ENCODE peak calls at places on chromosome 6, in five cellular contexts. One of them, this sample, is unnamed.

GRCh38 chr6:155186052-155186658 is 77.7 kb upstream of the CLDN20 start:
- DNase-seq in activated naive CD4-positive, alpha-beta T cell: no peak
- DNase-seq in T follicular helper cell: no peak
- DNase-seq in stimulated activated CD4-positive, alpha-beta T cell treated with anti-CD3 and anti-CD28 coated beads, Interleukin-1b, Interleukin-23, amount 100 ng/mL, for 4 hours: peak
- DNase-seq in anterior cingulate cortex: no peak
- DNase-seq in this sample: no peak

GRCh38 chr6:2651966-2652365 is 98.8 kb downstream of the MYLK4 start:
- DNase-seq in activated naive CD4-positive, alpha-beta T cell: no peak
- DNase-seq in anterior cingulate cortex: no peak
- DNase-seq in stimulated activated CD4-positive, alpha-beta T cell treated with anti-CD3 and anti-CD28 coated beads, Interleukin-1b, Interleukin-23, amount 100 ng/mL, for 4 hours: no peak
- DNase-seq in T follicular helper cell: no peak
- DNase-seq in this sample: no peak

GRCh38 chr6:1527098-1527497 is 82.6 kb upstream of the FOXC1 start:
- DNase-seq in stimulated activated CD4-positive, alpha-beta T cell treated with anti-CD3 and anti-CD28 coated beads, Interleukin-1b, Interleukin-23, amount 100 ng/mL, for 4 hours: peak
- DNase-seq in anterior cingulate cortex: no peak
- DNase-seq in activated naive CD4-positive, alpha-beta T cell: peak
- DNase-seq in T follicular helper cell: peak
- DNase-seq in this sample: no peak

GRCh38 chr6:72788188-72788587 is 166.3 kb downstream of the KCNQ5 start:
- DNase-seq in activated naive CD4-positive, alpha-beta T cell: no peak
- DNase-seq in stimulated activated CD4-positive, alpha-beta T cell treated with anti-CD3 and anti-CD28 coated beads, Interleukin-1b, Interleukin-23, amount 100 ng/mL, for 4 hours: no peak
- DNase-seq in T follicular helper cell: no peak
- DNase-seq in anterior cingulate cortex: no peak
- DNase-seq in this sample: no peak

GRCh38 chr6:40473026-40473425 is 114.1 kb downstream of the LRFN2 start:
- DNase-seq in activated naive CD4-positive, alpha-beta T cell: no peak
- DNase-seq in anterior cingulate cortex: no peak
- DNase-seq in stimulated activated CD4-positive, alpha-beta T cell treated with anti-CD3 and anti-CD28 coated beads, Interleukin-1b, Interleukin-23, amount 100 ng/mL, for 4 hours: no peak
- DNase-seq in T follicular helper cell: no peak
- DNase-seq in this sample: no peak

GRCh38 chr6:152378154-152378553 is 259.0 kb downstream of the SYNE1 start:
- DNase-seq in anterior cingulate cortex: no peak
- DNase-seq in activated naive CD4-positive, alpha-beta T cell: no peak
- DNase-seq in T follicular helper cell: no peak
- DNase-seq in stimulated activated CD4-positive, alpha-beta T cell treated with anti-CD3 and anti-CD28 coated beads, Interleukin-1b, Interleukin-23, amount 100 ng/mL, for 4 hours: no peak
- DNase-seq in this sample: peak

GRCh38 chr6:28011716-28012115 is 54.7 kb downstream of the OR2B6 start:
- DNase-seq in T follicular helper cell: no peak
- DNase-seq in stimulated activated CD4-positive, alpha-beta T cell treated with anti-CD3 and anti-CD28 coated beads, Interleukin-1b, Interleukin-23, amount 100 ng/mL, for 4 hours: no peak
- DNase-seq in anterior cingulate cortex: no peak
- DNase-seq in activated naive CD4-positive, alpha-beta T cell: no peak
- DNase-seq in this sample: no peak

GRCh38 chr6:5726976-5727718 is 279.6 kb downstream of the NRN1 start:
- DNase-seq in T follicular helper cell: no peak
- DNase-seq in anterior cingulate cortex: no peak
- DNase-seq in stimulated activated CD4-positive, alpha-beta T cell treated with anti-CD3 and anti-CD28 coated beads, Interleukin-1b, Interleukin-23, amount 100 ng/mL, for 4 hours: no peak
- DNase-seq in activated naive CD4-positive, alpha-beta T cell: no peak
- DNase-seq in this sample: no peak

GRCh38 chr6:129488313-129488712 is 221.7 kb downstream of the ARHGAP18 start:
- DNase-seq in stimulated activated CD4-positive, alpha-beta T cell treated with anti-CD3 and anti-CD28 coated beads, Interleukin-1b, Interleukin-23, amount 100 ng/mL, for 4 hours: no peak
- DNase-seq in T follicular helper cell: no peak
- DNase-seq in anterior cingulate cortex: no peak
- DNase-seq in activated naive CD4-positive, alpha-beta T cell: no peak
- DNase-seq in this sample: no peak

GRCh38 chr6:20211037-20211940 is 980 bp downstream of the MBOAT1 start:
- DNase-seq in activated naive CD4-positive, alpha-beta T cell: no peak
- DNase-seq in stimulated activated CD4-positive, alpha-beta T cell treated with anti-CD3 and anti-CD28 coated beads, Interleukin-1b, Interleukin-23, amount 100 ng/mL, for 4 hours: no peak
- DNase-seq in anterior cingulate cortex: no peak
- DNase-seq in T follicular helper cell: no peak
- DNase-seq in this sample: no peak